ENCODE peak calls at places on chromosomes 11 and 22, in six cellular contexts. R is HCT116; O is activated CD4-positive, CD25-positive, alpha-beta regulatory T cell; G is epithelial cell of esophagus; Z is non-pigmented ciliary epithelial cell; H is retina. F is an unnamed sample.
A peak's percentile ranks its signal among the peaks of the same experiment; 100 is the strongest.

GRCh38 chr22:25167834-25168601 is 31.6 kb upstream of the CRYBB3 start:
- DNase-seq in O (no peak), G (peak; percentile 57), Z (no peak), H (no peak), R (peak; percentile 15), F (no peak)

GRCh38 chr22:46902998-46903916 is 140.8 kb downstream of the TBC1D22A start:
- DNase-seq in O (no peak), Z (no peak), H (no peak), R (no peak), G (no peak), F (no peak)

GRCh38 chr22:42108848-42109247 is 18.3 kb upstream of the NDUFA6 start:
- DNase-seq in Z (no peak), G (no peak), R (no peak), H (no peak), O (no peak), F (no peak)

GRCh38 chr11:94740083-94740974 is 27.8 kb upstream of the AMOTL1 start:
- DNase-seq in H (peak; percentile 83), O (no peak), R (no peak), Z (no peak), G (no peak), F (no peak)

GRCh38 chr11:83132191-83132590 is 24.7 kb upstream of the PCF11 start:
- DNase-seq in O (no peak), Z (no peak), R (no peak), H (no peak), G (no peak), F (no peak)

GRCh38 chr11:78424334-78425270 is 7.0 kb upstream of the GAB2 start:
- DNase-seq in H (no peak), R (no peak), G (no peak), O (no peak), Z (peak; percentile 23), F (no peak)

GRCh38 chr22:30802202-30803166 is 107.8 kb downstream of the OSBP2 start:
- DNase-seq in G (peak; percentile 94), H (peak; percentile 93), O (no peak), Z (peak; percentile 24), R (peak; percentile 61), F (no peak)

GRCh38 chr11:121372671-121373429 is 79.3 kb upstream of the SORL1 start:
- DNase-seq in R (no peak), O (no peak), H (no peak), Z (no peak), G (no peak), F (no peak)

GRCh38 chr11:9203715-9204311 is 61.3 kb downstream of the DENND5A start:
- DNase-seq in H (peak; percentile 11), O (no peak), R (no peak), G (no peak), Z (no peak), F (no peak)

GRCh38 chr11:121933694-121934093 is 182.3 kb downstream of the BLID start:
- DNase-seq in G (peak; percentile 36), O (no peak), Z (no peak), R (no peak), H (no peak), F (no peak)

GRCh38 chr22:26648761-26649363 is 8.5 kb upstream of the MIAT start:
- DNase-seq in O (no peak), Z (no peak), G (peak; percentile 57), R (no peak), H (peak; percentile 47), F (no peak)

GRCh38 chr11:5200582-5200981 is at the start of gene OR51V1:
- DNase-seq in O (no peak), G (no peak), Z (no peak), H (no peak), R (no peak), F (no peak)

GRCh38 chr11:27795955-27796861 is 96.0 kb upstream of the BDNF start:
- DNase-seq in R (no peak), O (no peak), H (no peak), Z (no peak), G (no peak), F (no peak)

GRCh38 chr11:2771758-2772466 is 72.1 kb upstream of the KCNQ1OT1 start:
- DNase-seq in Z (no peak), H (peak; percentile 48), O (no peak), G (no peak), R (no peak), F (no peak)

GRCh38 chr11:636511-637332 is at the start of gene DRD4:
- DNase-seq in R (no peak), H (peak; percentile 45), O (no peak), G (no peak), Z (no peak), F (no peak)

GRCh38 chr11:31764186-31764730 is 46.9 kb downstream of the PAX6 start:
- DNase-seq in H (no peak), Z (no peak), R (no peak), G (no peak), O (no peak), F (no peak)

GRCh38 chr11:5071815-5072214 is 2.4 kb downstream of the OR52E1 start:
- DNase-seq in H (no peak), O (no peak), R (no peak), Z (no peak), G (no peak), F (no peak)

GRCh38 chr22:49334976-49335375 is 492.7 kb downstream of the BRD1 start:
- DNase-seq in G (no peak), H (no peak), Z (no peak), R (no peak), O (no peak), F (no peak)

GRCh38 chr11:67277231-67277961 is 11.1 kb downstream of the GRK2 start:
- DNase-seq in G (peak; percentile 69), R (no peak), O (peak; percentile 86), Z (no peak), H (peak; percentile 61), F (no peak)

GRCh38 chr11:28836285-28837081 is 728.3 kb downstream of the METTL15 start:
- DNase-seq in R (no peak), G (peak; percentile 82), O (no peak), Z (peak; percentile 99), H (peak; percentile 6), F (peak; percentile 67)

GRCh38 chr11:14454861-14455632 is 44.6 kb downstream of the COPB1 start:
- DNase-seq in R (no peak), G (peak; percentile 34), H (peak; percentile 59), Z (no peak), O (no peak), F (peak; percentile 28)

GRCh38 chr22:30919973-30920372 is 48.6 kb downstream of the MORC2 start:
- DNase-seq in H (no peak), G (no peak), O (no peak), Z (no peak), R (no peak), F (no peak)

GRCh38 chr22:46577361-46578249 is 40.2 kb upstream of the CELSR1 start:
- DNase-seq in H (no peak), Z (no peak), R (no peak), O (no peak), G (no peak), F (no peak)

GRCh38 chr11:34977039-34977906 is 60.9 kb downstream of the PDHX start:
- DNase-seq in H (no peak), O (no peak), G (peak; percentile 67), R (peak; percentile 33), Z (no peak), F (peak; percentile 92)

GRCh38 chr11:10318527-10318802 is 13.6 kb downstream of the ADM start:
- DNase-seq in H (no peak), G (no peak), Z (no peak), O (no peak), R (no peak), F (no peak)

GRCh38 chr11:118915941-118916841 is 9.5 kb downstream of the BCL9L start:
- DNase-seq in Z (no peak), O (no peak), R (no peak), H (no peak), G (no peak), F (no peak)

GRCh38 chr11:30406978-30407762 is 84.3 kb downstream of the ARL14EP start:
- DNase-seq in R (no peak), G (no peak), H (no peak), Z (no peak), O (no peak), F (no peak)

GRCh38 chr11:62171261-62171723 is 18.7 kb upstream of the SCGB1D1 start:
- DNase-seq in R (peak; percentile 94), G (peak; percentile 83), O (peak; percentile 43), H (peak; percentile 84), Z (peak; percentile 38), F (peak; percentile 80)

GRCh38 chr11:116811194-116811593 is 11.9 kb downstream of the APOA4 start:
- DNase-seq in H (no peak), G (no peak), R (no peak), Z (no peak), O (no peak), F (no peak)

GRCh38 chr11:126307706-126308105 is 3.8 kb downstream of the DCPS start:
- DNase-seq in Z (no peak), H (no peak), O (no peak), R (no peak), G (peak; percentile 56), F (no peak)

GRCh38 chr11:107785401-107785800 is 73.2 kb downstream of the SLC35F2 start:
- DNase-seq in G (peak; percentile 61), H (no peak), O (no peak), R (no peak), Z (peak; percentile 4), F (no peak)

GRCh38 chr22:42432020-42432596 is at the start of gene NFAM1:
- DNase-seq in Z (no peak), G (no peak), R (no peak), O (no peak), H (peak; percentile 73), F (no peak)

GRCh38 chr11:28245131-28245530 is 136.9 kb downstream of the METTL15 start:
- DNase-seq in G (no peak), Z (no peak), R (no peak), O (no peak), H (no peak), F (no peak)

GRCh38 chr11:94974178-94974577 is 669 bp downstream of the KDM4D start:
- DNase-seq in G (no peak), O (no peak), H (no peak), Z (no peak), R (no peak), F (no peak)

GRCh38 chr11:61787928-61788491 is 4.4 kb downstream of the TMEM258 start:
- DNase-seq in H (peak; percentile 47), O (no peak), Z (no peak), G (peak; percentile 56), R (peak; percentile 48), F (no peak)

GRCh38 chr22:42939941-42940653 is 74.9 kb downstream of the PACSIN2 start:
- DNase-seq in O (no peak), H (no peak), Z (peak; percentile 58), G (peak; percentile 86), R (peak; percentile 78), F (peak; percentile 78)

GRCh38 chr22:18032455-18033101 is 8.2 kb upstream of the MICAL3 start:
- DNase-seq in R (peak; percentile 60), H (no peak), O (no peak), G (peak; percentile 96), Z (no peak), F (peak; percentile 72)

GRCh38 chr22:20549232-20549841 is 41.9 kb downstream of the MED15 start:
- DNase-seq in R (no peak), H (peak; percentile 55), O (peak; percentile 42), G (no peak), Z (no peak), F (no peak)

GRCh38 chr11:109789911-109790310 is 303.3 kb upstream of the ZC3H12C start:
- DNase-seq in O (no peak), R (no peak), G (no peak), H (no peak), Z (no peak), F (no peak)

F was measured in Panc1.